ENCODE peak calls at places on chromosomes 3 and 15, in five cellular contexts. One of them, this sample, is unnamed.

GRCh38 chr3:109773006-109773405 is 435.7 kb upstream of the DPPA4 start:
- DNase-seq in upper lobe of left lung: no peak
- DNase-seq in activated CD8-positive, alpha-beta memory T cell treated with anti-CD3 and anti-CD28 coated beads, Interleukin-2, amount 10 ng/mL, durations not matched to agents 7 days and 5 days: no peak
- DNase-seq in NCI-H226: no peak
- DNase-seq in neural crest cell: no peak
- DNase-seq in this sample: no peak

GRCh38 chr15:89129123-89129815 is 41.0 kb downstream of the ABHD2 start:
- DNase-seq in upper lobe of left lung: peak
- DNase-seq in activated CD8-positive, alpha-beta memory T cell treated with anti-CD3 and anti-CD28 coated beads, Interleukin-2, amount 10 ng/mL, durations not matched to agents 7 days and 5 days: peak
- DNase-seq in NCI-H226: no peak
- DNase-seq in neural crest cell: peak
- DNase-seq in this sample: peak

GRCh38 chr3:149402481-149402880 is 25.0 kb upstream of the TM4SF1 start:
- DNase-seq in upper lobe of left lung: no peak
- DNase-seq in activated CD8-positive, alpha-beta memory T cell treated with anti-CD3 and anti-CD28 coated beads, Interleukin-2, amount 10 ng/mL, durations not matched to agents 7 days and 5 days: no peak
- DNase-seq in NCI-H226: no peak
- DNase-seq in neural crest cell: no peak
- DNase-seq in this sample: no peak

GRCh38 chr3:183224180-183224579 is 28.9 kb upstream of the B3GNT5 start:
- DNase-seq in upper lobe of left lung: no peak
- DNase-seq in activated CD8-positive, alpha-beta memory T cell treated with anti-CD3 and anti-CD28 coated beads, Interleukin-2, amount 10 ng/mL, durations not matched to agents 7 days and 5 days: no peak
- DNase-seq in NCI-H226: no peak
- DNase-seq in neural crest cell: no peak
- DNase-seq in this sample: no peak

GRCh38 chr15:64731012-64731806 is 44.2 kb downstream of the RBPMS2 start:
- DNase-seq in upper lobe of left lung: peak
- DNase-seq in activated CD8-positive, alpha-beta memory T cell treated with anti-CD3 and anti-CD28 coated beads, Interleukin-2, amount 10 ng/mL, durations not matched to agents 7 days and 5 days: peak
- DNase-seq in NCI-H226: peak
- DNase-seq in neural crest cell: peak
- DNase-seq in this sample: peak

GRCh38 chr15:67068724-67069400 is 3.5 kb downstream of the SMAD3 start:
- DNase-seq in upper lobe of left lung: no peak
- DNase-seq in activated CD8-positive, alpha-beta memory T cell treated with anti-CD3 and anti-CD28 coated beads, Interleukin-2, amount 10 ng/mL, durations not matched to agents 7 days and 5 days: no peak
- DNase-seq in NCI-H226: peak
- DNase-seq in neural crest cell: no peak
- DNase-seq in this sample: no peak

GRCh38 chr3:11917051-11917450 is 70.4 kb upstream of the TAMM41 start:
- DNase-seq in upper lobe of left lung: peak
- DNase-seq in activated CD8-positive, alpha-beta memory T cell treated with anti-CD3 and anti-CD28 coated beads, Interleukin-2, amount 10 ng/mL, durations not matched to agents 7 days and 5 days: peak
- DNase-seq in NCI-H226: no peak
- DNase-seq in neural crest cell: no peak
- DNase-seq in this sample: no peak

GRCh38 chr3:160587105-160587504 is 21.7 kb upstream of the KPNA4 start:
- DNase-seq in upper lobe of left lung: no peak
- DNase-seq in activated CD8-positive, alpha-beta memory T cell treated with anti-CD3 and anti-CD28 coated beads, Interleukin-2, amount 10 ng/mL, durations not matched to agents 7 days and 5 days: no peak
- DNase-seq in NCI-H226: no peak
- DNase-seq in neural crest cell: no peak
- DNase-seq in this sample: no peak

GRCh38 chr3:134937256-134938023 is 142.4 kb downstream of the EPHB1 start:
- DNase-seq in upper lobe of left lung: no peak
- DNase-seq in activated CD8-positive, alpha-beta memory T cell treated with anti-CD3 and anti-CD28 coated beads, Interleukin-2, amount 10 ng/mL, durations not matched to agents 7 days and 5 days: no peak
- DNase-seq in NCI-H226: no peak
- DNase-seq in neural crest cell: peak
- DNase-seq in this sample: no peak

GRCh38 chr15:23484870-23485269 is 37.8 kb upstream of the GOLGA6L2 start:
- DNase-seq in upper lobe of left lung: no peak
- DNase-seq in activated CD8-positive, alpha-beta memory T cell treated with anti-CD3 and anti-CD28 coated beads, Interleukin-2, amount 10 ng/mL, durations not matched to agents 7 days and 5 days: no peak
- DNase-seq in NCI-H226: no peak
- DNase-seq in neural crest cell: no peak
- DNase-seq in this sample: no peak

GRCh38 chr3:57952208-57952631 is 56.0 kb upstream of the FLNB start:
- DNase-seq in upper lobe of left lung: no peak
- DNase-seq in activated CD8-positive, alpha-beta memory T cell treated with anti-CD3 and anti-CD28 coated beads, Interleukin-2, amount 10 ng/mL, durations not matched to agents 7 days and 5 days: no peak
- DNase-seq in NCI-H226: peak
- DNase-seq in neural crest cell: no peak
- DNase-seq in this sample: no peak

GRCh38 chr3:184560531-184560930 is 1.1 kb upstream of the EPHB3 start:
- DNase-seq in upper lobe of left lung: no peak
- DNase-seq in activated CD8-positive, alpha-beta memory T cell treated with anti-CD3 and anti-CD28 coated beads, Interleukin-2, amount 10 ng/mL, durations not matched to agents 7 days and 5 days: no peak
- DNase-seq in NCI-H226: no peak
- DNase-seq in neural crest cell: no peak
- DNase-seq in this sample: no peak

GRCh38 chr3:111252795-111253194 is 181.2 kb downstream of the NECTIN3 start:
- DNase-seq in upper lobe of left lung: peak
- DNase-seq in activated CD8-positive, alpha-beta memory T cell treated with anti-CD3 and anti-CD28 coated beads, Interleukin-2, amount 10 ng/mL, durations not matched to agents 7 days and 5 days: no peak
- DNase-seq in NCI-H226: peak
- DNase-seq in neural crest cell: no peak
- DNase-seq in this sample: no peak

GRCh38 chr15:45448066-45448510 is 69.7 kb upstream of the GATM start:
- DNase-seq in upper lobe of left lung: peak
- DNase-seq in activated CD8-positive, alpha-beta memory T cell treated with anti-CD3 and anti-CD28 coated beads, Interleukin-2, amount 10 ng/mL, durations not matched to agents 7 days and 5 days: no peak
- DNase-seq in NCI-H226: no peak
- DNase-seq in neural crest cell: no peak
- DNase-seq in this sample: no peak

GRCh38 chr15:96336643-96337353 is 6.3 kb downstream of the NR2F2 start:
- DNase-seq in upper lobe of left lung: no peak
- DNase-seq in activated CD8-positive, alpha-beta memory T cell treated with anti-CD3 and anti-CD28 coated beads, Interleukin-2, amount 10 ng/mL, durations not matched to agents 7 days and 5 days: no peak
- DNase-seq in NCI-H226: no peak
- DNase-seq in neural crest cell: no peak
- DNase-seq in this sample: peak

GRCh38 chr3:139689122-139689521 is 11.3 kb upstream of the NMNAT3 start:
- DNase-seq in upper lobe of left lung: no peak
- DNase-seq in activated CD8-positive, alpha-beta memory T cell treated with anti-CD3 and anti-CD28 coated beads, Interleukin-2, amount 10 ng/mL, durations not matched to agents 7 days and 5 days: no peak
- DNase-seq in NCI-H226: no peak
- DNase-seq in neural crest cell: no peak
- DNase-seq in this sample: no peak

GRCh38 chr3:18964640-18965039 is 183.7 kb upstream of the KCNH8 start:
- DNase-seq in upper lobe of left lung: no peak
- DNase-seq in activated CD8-positive, alpha-beta memory T cell treated with anti-CD3 and anti-CD28 coated beads, Interleukin-2, amount 10 ng/mL, durations not matched to agents 7 days and 5 days: no peak
- DNase-seq in NCI-H226: no peak
- DNase-seq in neural crest cell: no peak
- DNase-seq in this sample: no peak

GRCh38 chr15:80836223-80836622 is 57.1 kb downstream of the CEMIP start:
- DNase-seq in upper lobe of left lung: no peak
- DNase-seq in activated CD8-positive, alpha-beta memory T cell treated with anti-CD3 and anti-CD28 coated beads, Interleukin-2, amount 10 ng/mL, durations not matched to agents 7 days and 5 days: no peak
- DNase-seq in NCI-H226: no peak
- DNase-seq in neural crest cell: no peak
- DNase-seq in this sample: no peak

GRCh38 chr15:51750942-51751686 is at the start of gene TMOD2:
- DNase-seq in upper lobe of left lung: peak
- DNase-seq in activated CD8-positive, alpha-beta memory T cell treated with anti-CD3 and anti-CD28 coated beads, Interleukin-2, amount 10 ng/mL, durations not matched to agents 7 days and 5 days: peak
- DNase-seq in NCI-H226: no peak
- DNase-seq in neural crest cell: peak
- DNase-seq in this sample: peak

GRCh38 chr3:64214697-64215018 is 10.6 kb downstream of the PRICKLE2 start:
- DNase-seq in upper lobe of left lung: peak
- DNase-seq in activated CD8-positive, alpha-beta memory T cell treated with anti-CD3 and anti-CD28 coated beads, Interleukin-2, amount 10 ng/mL, durations not matched to agents 7 days and 5 days: no peak
- DNase-seq in NCI-H226: peak
- DNase-seq in neural crest cell: no peak
- DNase-seq in this sample: no peak

GRCh38 chr3:153768559-153769469 is 352.4 kb upstream of the ARHGEF26 start:
- DNase-seq in upper lobe of left lung: peak
- DNase-seq in activated CD8-positive, alpha-beta memory T cell treated with anti-CD3 and anti-CD28 coated beads, Interleukin-2, amount 10 ng/mL, durations not matched to agents 7 days and 5 days: peak
- DNase-seq in NCI-H226: peak
- DNase-seq in neural crest cell: peak
- DNase-seq in this sample: peak

This sample was measured in HuH-7.5.